ENCODE peak calls at places on chromosomes 7 and 10, in four cellular contexts. S is HCT116, R is K562, O is HepG2. G is an unnamed sample.

GRCh38 chr10:30006410-30006809 is 53.0 kb downstream of the JCAD start:
- DNase-seq in S (no peak), R (no peak), O (no peak), G (no peak)

GRCh38 chr10:35390843-35391152 is 54.5 kb downstream of the CCNY start:
- DNase-seq in S (no peak), R (no peak), O (no peak), G (no peak)

GRCh38 chr10:112369495-112370423 is 4.2 kb upstream of the ACSL5 start:
- DNase-seq in S (no peak), R (no peak), O (no peak), G (no peak)

GRCh38 chr10:132522521-132523411 is 14.8 kb upstream of the INPP5A start:
- DNase-seq in S (no peak), R (no peak), O (no peak), G (no peak)

GRCh38 chr10:5748394-5748803 is 63.8 kb downstream of the TASOR2 start:
- DNase-seq in S (no peak), R (no peak), O (peak; percentile 91), G (no peak)

GRCh38 chr7:134931487-134931886 is 54.8 kb upstream of the AGBL3 start:
- DNase-seq in S (no peak), R (no peak), O (no peak), G (no peak)

GRCh38 chr10:127919418-127920191 is 12.7 kb downstream of the PTPRE start:
- DNase-seq in S (no peak), R (no peak), O (no peak), G (peak; percentile 93)

GRCh38 chr7:34452363-34452762 is 205.7 kb upstream of the NPSR1 start:
- DNase-seq in S (no peak), R (no peak), O (no peak), G (no peak)

GRCh38 chr10:69728335-69728861 is 73.3 kb upstream of the COL13A1 start:
- DNase-seq in S (no peak), R (no peak), O (no peak), G (no peak)

GRCh38 chr10:28833313-28833712 is 156.0 kb downstream of the BAMBI start:
- DNase-seq in S (no peak), R (no peak), O (no peak), G (no peak)

GRCh38 chr10:36171546-36171945 is 529.5 kb upstream of the FZD8 start:
- DNase-seq in S (no peak), R (no peak), O (no peak), G (no peak)

GRCh38 chr10:123790132-123790885 is 101.3 kb downstream of the CPXM2 start:
- DNase-seq in S (peak; percentile 46), R (no peak), O (no peak), G (no peak)

GRCh38 chr7:123401295-123401694 is 133.1 kb downstream of the IQUB start:
- DNase-seq in S (peak; percentile 8), R (peak; percentile 9), O (no peak), G (peak; percentile 12)

GRCh38 chr7:22147113-22147512 is 201.4 kb upstream of the CDCA7L start:
- DNase-seq in S (no peak), R (no peak), O (no peak), G (no peak)

GRCh38 chr10:115209133-115209532 is 116.0 kb downstream of the ATRNL1 start:
- DNase-seq in S (no peak), R (no peak), O (no peak), G (no peak)

GRCh38 chr10:126647116-126647515 is 23.4 kb downstream of the C10orf90 start:
- DNase-seq in S (no peak), R (no peak), O (no peak), G (no peak)

GRCh38 chr10:126654579-126654978 is 15.9 kb downstream of the C10orf90 start:
- DNase-seq in S (no peak), R (no peak), O (no peak), G (no peak)

GRCh38 chr10:126650164-126650563 is 20.3 kb downstream of the C10orf90 start:
- DNase-seq in S (no peak), R (no peak), O (no peak), G (no peak)

GRCh38 chr10:126646101-126646500 is 24.4 kb downstream of the C10orf90 start:
- DNase-seq in S (no peak), R (no peak), O (no peak), G (no peak)

DNA sequence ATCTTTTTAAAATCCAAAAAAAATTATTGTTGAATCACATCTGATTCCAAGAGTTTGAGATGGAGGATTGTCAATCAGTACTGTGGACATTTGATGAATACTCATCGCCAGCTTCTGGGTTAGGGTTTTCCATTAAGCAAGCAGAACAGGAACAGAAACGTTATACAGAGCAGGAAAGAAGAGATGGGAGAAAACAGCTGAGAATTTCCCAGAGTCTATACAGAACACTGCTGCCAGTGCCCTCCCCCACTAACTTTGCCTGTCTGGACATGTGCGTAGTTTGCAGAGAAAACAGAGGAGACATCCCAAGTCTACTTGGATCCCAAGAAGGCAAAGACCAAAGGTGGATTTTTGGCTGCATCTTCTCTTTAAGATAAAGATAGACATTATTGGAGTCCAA is 19.0 kb downstream of the C10orf90 start:
- DNase-seq in S (no peak), R (no peak), O (no peak), G (no peak)
- TF ChIP-seq MAX in S (no peak), R (no peak), O (no peak), G (no peak)

GRCh38 chr10:78038105-78038504 is 4.4 kb downstream of the RPS24 start:
- DNase-seq in S (no peak), R (no peak), O (no peak), G (no peak)
- H3K4me3 ChIP-seq in S (no peak overlapping the region), R (no peak overlapping the region), O (no peak overlapping the region), G (peak overlapping the region; percentile 93)

DNA sequence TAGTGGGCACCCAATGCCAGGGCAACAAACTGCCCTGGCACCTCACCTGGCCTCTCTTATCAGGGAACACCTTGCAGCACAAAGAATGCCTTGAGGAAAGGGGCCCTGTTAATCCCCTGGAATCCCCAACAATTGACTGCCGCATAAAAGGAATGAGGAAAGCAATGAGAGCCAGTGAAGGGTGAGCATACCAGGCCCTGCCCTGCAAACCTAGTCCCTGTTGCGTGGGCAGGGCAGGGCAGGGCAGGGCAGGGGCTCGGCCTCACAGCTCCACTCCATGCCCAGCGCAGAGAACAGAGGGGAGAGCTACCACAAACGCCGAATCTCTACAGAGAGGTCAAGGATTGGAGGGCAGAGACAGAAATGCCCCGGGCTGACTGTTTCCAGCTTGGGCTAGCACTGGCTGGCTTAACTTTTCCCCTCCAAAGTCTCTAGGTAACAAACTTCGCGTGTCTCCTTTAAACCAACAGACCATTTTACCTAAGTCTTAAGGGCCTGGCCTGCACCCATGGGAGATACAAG is 1.1 kb downstream of the ANXA11 start:
- DNase-seq in S (no peak), R (no peak), O (peak; percentile 16), G (peak; percentile 38)
- TF ChIP-seq MAX in S (no peak), R (no peak), O (no peak), G (no peak)

GRCh38 chr10:131079314-131079713 is 232.2 kb downstream of the TCERG1L start:
- DNase-seq in S (no peak), R (no peak), O (no peak), G (no peak)

GRCh38 chr10:131077031-131077430 is 234.5 kb downstream of the TCERG1L start:
- DNase-seq in S (no peak), R (no peak), O (no peak), G (no peak)

GRCh38 chr10:131078131-131078881 is 233.2 kb downstream of the TCERG1L start:
- DNase-seq in S (no peak), R (no peak), O (no peak), G (no peak)

GRCh38 chr10:131076341-131076740 is 235.2 kb downstream of the TCERG1L start:
- DNase-seq in S (no peak), R (no peak), O (no peak), G (no peak)

GRCh38 chr10:131077724-131078123 is 233.8 kb downstream of the TCERG1L start:
- DNase-seq in S (no peak), R (no peak), O (no peak), G (no peak)
- H3K4me3 ChIP-seq in S (no peak overlapping the region), R (no peak overlapping the region), O (no peak overlapping the region), G (no peak overlapping the region)

GRCh38 chr7:75732764-75733630 is 5.7 kb downstream of the HIP1 start:
- DNase-seq in S (peak; percentile 22), R (peak; percentile 57), O (no peak), G (no peak)
- TF ChIP-seq MAX in S (no peak), R (no peak), O (no peak), G (no peak)

GRCh38 chr7:1526271-1526754 is 4.2 kb upstream of the MAFK start:
- DNase-seq in S (no peak), R (no peak), O (no peak), G (no peak)
- H3K4me3 ChIP-seq in S (no peak overlapping the region), R (no peak overlapping the region), O (no peak overlapping the region), G (no peak overlapping the region)

GRCh38 chr10:43573250-43574034 is 974 bp downstream of the ZNF239 start:
- DNase-seq in S (no peak), R (peak; percentile 30), O (no peak), G (no peak)
- TF ChIP-seq MAX in S (no peak), R (no peak), O (no peak), G (no peak)

GRCh38 chr7:45036801-45037200 is 36.8 kb downstream of the CCM2 start:
- DNase-seq in S (no peak), R (no peak), O (no peak), G (no peak)
- H3K4me3 ChIP-seq in S (no peak overlapping the region), R (no peak overlapping the region), O (no peak overlapping the region), G (no peak overlapping the region)

GRCh38 chr7:32609463-32609862 is 114.2 kb downstream of the AVL9 start:
- DNase-seq in S (no peak), R (no peak), O (no peak), G (no peak)
- TF ChIP-seq MAX in S (no peak), R (no peak), O (no peak), G (no peak)

GRCh38 chr7:50333266-50333665 is 28.8 kb downstream of the IKZF1 start:
- DNase-seq in S (no peak), R (peak; percentile 72), O (no peak), G (peak; percentile 96)
- H3K4me3 ChIP-seq in S (no peak overlapping the region), R (peak overlapping the region; percentile 18), O (no peak overlapping the region), G (peak overlapping the region; percentile 42)